ENCODE peak calls at places on chromosome X, in eight cellular contexts. B, T, X, K, F, N, C and D are unnamed samples.
A peak's percentile ranks its signal among the peaks of the same experiment; 100 is the strongest.

GRCh38 chrX:136310411-136310810 is 9.6 kb downstream of the ADGRG4 start:
- DNase-seq in X (no peak), T (no peak), N (no peak), K (no peak), B (no peak), C (no peak), F (no peak), D (no peak)

GRCh38 chrX:48958635-48959094 is 1.3 kb upstream of the OTUD5 start:
- DNase-seq in B (peak; percentile 32), F (peak; percentile 5), C (no peak), T (peak; percentile 37), X (no peak), N (peak; percentile 70), K (peak; percentile 21), D (no peak)

GRCh38 chrX:77628294-77629025 is 157.6 kb downstream of the ATRX start:
- DNase-seq in B (no peak), X (no peak), K (no peak), N (no peak), C (no peak), T (no peak), F (no peak), D (no peak)

GRCh38 chrX:80808854-80809493 is 703 bp downstream of the BRWD3 start:
- DNase-seq in F (no peak), C (peak; percentile 5), K (peak; percentile 19), T (peak; percentile 6), X (no peak), B (no peak), N (peak; percentile 57), D (no peak)

GRCh38 chrX:79415056-79415455 is 47.9 kb upstream of the ITM2A start:
- DNase-seq in C (no peak), F (no peak), N (no peak), B (no peak), K (no peak), X (no peak), T (no peak), D (no peak)

GRCh38 chrX:101482296-101482695 is 3.0 kb upstream of the ARMCX4 start:
- DNase-seq in F (no peak), T (no peak), C (no peak), N (no peak), K (no peak), X (no peak), B (no peak), D (no peak)

GRCh38 chrX:139974496-139974895 is 9.2 kb upstream of the CXorf66 start:
- DNase-seq in K (no peak), C (no peak), B (no peak), T (no peak), X (no peak), F (no peak), N (no peak), D (no peak)

GRCh38 chrX:119753639-119754257 is 4.6 kb upstream of the SOWAHD start:
- DNase-seq in K (no peak), B (no peak), N (no peak), T (no peak), X (no peak), C (peak; percentile 31), F (peak; percentile 72), D (no peak)

GRCh38 chrX:1051421-1051820 is 161.0 kb downstream of the CRLF2 start:
- DNase-seq in N (no peak), B (no peak), X (no peak), F (no peak), T (no peak), K (no peak), C (no peak), D (no peak)

GRCh38 chrX:12771445-12772069 is 19.7 kb upstream of the PRPS2 start:
- DNase-seq in T (peak; percentile 3), F (peak; percentile 63), N (peak; percentile 61), C (peak; percentile 5), X (no peak), B (peak; percentile 63), K (no peak), D (no peak)

GRCh38 chrX:103628386-103629290 is at the start of gene TCEAL1:
- DNase-seq in X (no peak), N (peak; percentile 74), B (peak; percentile 58), T (peak; percentile 52), F (no peak), C (peak; percentile 60), K (peak; percentile 53), D (no peak)

GRCh38 chrX:47169726-47170515 is 23.7 kb upstream of the UBA1 start:
- DNase-seq in N (no peak), C (no peak), X (no peak), B (peak; percentile 23), F (no peak), T (peak; percentile 51), K (no peak), D (no peak)

GRCh38 chrX:126027229-126027628 is 138.9 kb downstream of the DCAF12L2 start:
- DNase-seq in F (no peak), K (no peak), X (no peak), N (no peak), C (no peak), B (no peak), T (no peak), D (no peak)

GRCh38 chrX:105018865-105019264 is 201.6 kb downstream of the TEX13A start:
- DNase-seq in X (no peak), T (no peak), C (no peak), K (no peak), N (no peak), F (no peak), B (no peak), D (peak; percentile 34)

GRCh38 chrX:140572724-140573123 is 67.9 kb upstream of the SOX3 start:
- DNase-seq in F (peak; percentile 31), N (no peak), X (no peak), T (peak; percentile 3), C (peak; percentile 10), K (no peak), B (peak; percentile 49), D (peak; percentile 4)

GRCh38 chrX:150269613-150270254 is 93.4 kb upstream of the MAMLD1 start:
- DNase-seq in F (no peak), N (no peak), C (no peak), K (no peak), B (peak; percentile 71), X (no peak), T (no peak), D (peak; percentile 64)

GRCh38 chrX:70592091-70592490 is 147.5 kb downstream of the DLG3 start:
- DNase-seq in N (no peak), F (no peak), C (no peak), B (no peak), X (peak; percentile 49), T (no peak), K (no peak), D (peak; percentile 16)

GRCh38 chrX:102745513-102746133 is 25.1 kb downstream of the GPRASP3 start:
- DNase-seq in K (no peak), T (no peak), X (no peak), F (no peak), N (no peak), C (no peak), B (no peak), D (no peak)

GRCh38 chrX:106035064-106035463 is 3.5 kb downstream of the SERPINA7 start:
- DNase-seq in F (no peak), B (no peak), C (no peak), K (no peak), X (no peak), N (no peak), T (no peak), D (no peak)
- TF ChIP-seq CTCF in F (no peak), B (peak; percentile 23), C (no peak), K (no peak), X (peak; percentile 35), N (no peak), T (no peak), D (peak; percentile 28)

DNA sequence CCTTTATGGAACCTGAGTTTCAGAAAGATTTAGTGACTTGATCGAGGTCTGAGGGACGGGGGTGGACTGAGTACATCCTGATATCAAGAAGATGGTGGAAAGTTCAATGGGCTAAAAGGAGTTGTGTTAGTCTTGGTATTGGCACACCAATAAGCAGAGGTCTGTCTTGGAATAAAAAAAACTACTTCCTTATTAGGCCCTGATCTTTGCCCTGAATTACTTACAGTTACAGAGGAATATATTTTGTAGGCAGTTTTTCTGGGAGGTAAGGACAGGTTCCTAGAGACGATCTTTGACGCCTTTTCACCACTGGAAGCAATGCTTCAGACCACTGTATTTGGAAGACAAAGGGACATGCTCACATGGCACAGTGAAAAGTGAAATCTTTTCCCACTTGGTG is 673 bp upstream of the XK start:
- DNase-seq in C (no peak), N (no peak), K (no peak), F (no peak), X (no peak), B (no peak), T (no peak), D (no peak)
- H3K4me3 ChIP-seq in C (no peak overlapping the region), N (no peak overlapping the region), K (peak overlapping the region; percentile 51), F (no peak overlapping the region), X (no peak overlapping the region), B (peak overlapping the region; percentile 50), T (no peak overlapping the region), D (no peak overlapping the region)

DNA sequence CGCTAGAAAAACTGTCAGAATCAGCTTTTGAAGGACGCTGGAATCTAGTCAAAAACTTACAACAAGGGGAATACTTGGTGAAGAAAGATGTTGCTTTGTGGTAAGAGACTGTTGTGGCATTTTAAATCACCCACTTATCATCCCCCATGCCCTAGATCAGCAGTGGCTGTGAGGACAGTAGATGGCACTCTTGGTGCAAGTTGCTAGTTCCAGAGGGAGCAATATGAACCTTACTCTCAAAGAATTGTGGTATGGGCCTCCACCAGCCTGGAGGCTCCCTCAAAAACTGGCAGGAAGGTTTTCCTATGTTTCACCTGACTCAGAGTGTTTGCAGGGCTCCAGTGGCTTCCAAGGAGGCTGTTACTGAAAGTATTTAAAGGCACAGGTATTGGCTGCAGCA is 37.7 kb upstream of the SLC16A2 start:
- DNase-seq in B (peak; percentile 29), X (no peak), K (no peak), N (no peak), F (peak; percentile 28), T (peak; percentile 28), C (peak; percentile 8), D (peak; percentile 1)
- H3K27me3 ChIP-seq in B (no peaks in the 10 kb centered on the region), X (no peaks in the 10 kb centered on the region), K (peaks cover 33% of the 10 kb centered on the region), N (no peaks in the 10 kb centered on the region), F (peaks cover 5% of the 10 kb centered on the region), T (no peaks in the 10 kb centered on the region), C (peaks cover 25% of the 10 kb centered on the region), D (no peaks in the 10 kb centered on the region)

GRCh38 chrX:16140448-16140847 is 17.1 kb downstream of the GRPR start:
- DNase-seq in C (no peak), N (no peak), F (no peak), T (no peak), B (no peak), K (no peak), X (no peak), D (no peak)

GRCh38 chrX:16136080-16136479 is 12.7 kb downstream of the GRPR start:
- DNase-seq in X (no peak), K (no peak), C (no peak), N (no peak), T (no peak), F (no peak), B (no peak), D (no peak)

GRCh38 chrX:16140983-16141382 is 17.6 kb downstream of the GRPR start:
- DNase-seq in X (no peak), B (no peak), N (no peak), K (no peak), T (no peak), C (no peak), F (no peak), D (no peak)

GRCh38 chrX:16137416-16138107 is 14.2 kb downstream of the GRPR start:
- DNase-seq in F (no peak), K (no peak), T (no peak), X (no peak), C (no peak), B (no peak), N (no peak), D (no peak)

DNA sequence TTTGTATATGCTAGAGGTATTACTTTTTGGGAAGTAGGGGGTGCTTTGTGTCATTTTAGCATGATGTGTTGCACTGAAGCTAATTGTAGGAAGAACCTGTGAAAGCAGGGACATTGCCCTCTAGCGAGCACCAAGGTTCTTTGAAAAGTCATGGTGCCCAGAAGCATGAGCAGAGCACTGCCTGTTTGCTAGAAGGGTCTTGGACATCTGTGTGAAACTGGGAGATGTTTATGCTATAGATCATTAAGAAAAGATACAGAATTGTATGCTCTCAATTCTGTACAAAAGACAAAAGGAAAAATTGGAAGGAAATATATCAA is 14.7 kb downstream of the GRPR start:
- DNase-seq in C (no peak), T (no peak), N (no peak), F (peak; percentile 24), K (no peak), B (no peak), X (no peak), D (no peak)
- TF ChIP-seq CTCF in C (no peak), T (no peak), N (no peak), F (peak; percentile 7), K (no peak), B (no peak), X (peak; percentile 30), D (peak; percentile 6)